ENCODE peak calls at places on chromosomes 6 and 20, in ten cellular contexts. X is ureter; J is cardiac muscle cell; U is uterus; V is GM23338; P is NCI-H1694 treated with DMSO at 0.1 percent for 48 hours; H is stimulated activated CD4-positive, alpha-beta T cell treated with anti-CD3 and anti-CD28 coated beads, Interleukin-4, amount 100 ng/mL, for 1 hour; R is lower leg skin; E is ACHN; S is NCI-H345. Y is an unnamed sample.

GRCh38 chr6:124203106-124203811 is 399.6 kb downstream of the NKAIN2 start:
- DNase-seq in X (no peak), J (peak; percentile 32), U (no peak), V (no peak), P (no peak), H (no peak), R (no peak), E (no peak), S (no peak), Y (peak; percentile 3)

GRCh38 chr20:45592574-45593189 is 13.6 kb upstream of the WFDC8 start:
- DNase-seq in X (no peak), J (peak; percentile 46), U (no peak), V (peak; percentile 85), P (peak; percentile 23), H (no peak), R (no peak), E (peak; percentile 66), S (peak; percentile 57), Y (peak; percentile 33)

GRCh38 chr20:62376112-62377063 is 9.3 kb upstream of the LAMA5 start:
- DNase-seq in X (no peak), J (peak; percentile 88), U (peak; percentile 55), V (peak; percentile 93), P (no peak), H (no peak), R (no peak), E (no peak), S (no peak), Y (peak; percentile 97)

GRCh38 chr6:3759656-3760245 is 8.2 kb upstream of the PXDC1 start:
- DNase-seq in X (no peak), J (peak; percentile 56), U (no peak), V (no peak), P (no peak), H (no peak), R (no peak), E (no peak), S (no peak), Y (no peak)

GRCh38 chr6:106974337-106974998 is at the start of gene CD24:
- DNase-seq in X (peak; percentile 69), J (no peak), U (no peak), V (peak; percentile 81), P (peak; percentile 42), H (peak; percentile 21), R (no peak), E (peak; percentile 69), S (peak; percentile 83), Y (no peak)

GRCh38 chr20:39070484-39071231 is 108.5 kb downstream of the DHX35 start:
- DNase-seq in X (no peak), J (peak; percentile 24), U (no peak), V (no peak), P (no peak), H (no peak), R (no peak), E (peak; percentile 35), S (no peak), Y (no peak)

GRCh38 chr6:24990227-24990843 is 54.6 kb upstream of the RIPOR2 start:
- DNase-seq in X (no peak), J (peak; percentile 65), U (no peak), V (no peak), P (no peak), H (no peak), R (no peak), E (no peak), S (peak; percentile 7), Y (no peak)

GRCh38 chr6:15511248-15512125 is 151.3 kb downstream of the DTNBP1 start:
- DNase-seq in X (no peak), J (no peak), U (no peak), V (no peak), P (no peak), H (no peak), R (no peak), E (no peak), S (no peak), Y (no peak)

GRCh38 chr6:150221152-150221551 is 78.3 kb downstream of the PPP1R14C start:
- DNase-seq in X (no peak), J (no peak), U (no peak), V (no peak), P (no peak), H (no peak), R (no peak), E (no peak), S (no peak), Y (no peak)

GRCh38 chr20:37934634-37935010 is 31.7 kb downstream of the VSTM2L start:
- DNase-seq in X (no peak), J (no peak), U (no peak), V (no peak), P (no peak), H (no peak), R (no peak), E (no peak), S (no peak), Y (no peak)